ENCODE peak calls at places on chromosomes 6 and 20, in five cellular contexts. One of them, this sample, is unnamed.

GRCh38 chr20:10708342-10709185 is 34.8 kb upstream of the JAG1 start:
- DNase-seq in left cardiac atrium: no peak
- DNase-seq in mucosa of descending colon: no peak
- DNase-seq in stomach: no peak
- DNase-seq in iris pigment epithelial cell: peak
- DNase-seq in this sample: no peak

GRCh38 chr6:25973923-25974555 is 11.4 kb downstream of the TRIM38 start:
- DNase-seq in mucosa of descending colon: no peak
- DNase-seq in left cardiac atrium: no peak
- DNase-seq in stomach: peak
- DNase-seq in iris pigment epithelial cell: no peak
- DNase-seq in this sample: no peak

GRCh38 chr6:36428911-36429310 is 13.7 kb downstream of the PXT1 start:
- DNase-seq in stomach: no peak
- DNase-seq in left cardiac atrium: no peak
- DNase-seq in mucosa of descending colon: no peak
- DNase-seq in iris pigment epithelial cell: no peak
- DNase-seq in this sample: no peak

GRCh38 chr20:1909097-1909496 is 13.9 kb downstream of the SIRPA start:
- DNase-seq in mucosa of descending colon: no peak
- DNase-seq in iris pigment epithelial cell: no peak
- DNase-seq in stomach: no peak
- DNase-seq in left cardiac atrium: no peak
- DNase-seq in this sample: no peak

GRCh38 chr6:92011681-92012245 is 1407.6 kb downstream of the EPHA7 start:
- DNase-seq in left cardiac atrium: no peak
- DNase-seq in stomach: no peak
- DNase-seq in mucosa of descending colon: peak
- DNase-seq in iris pigment epithelial cell: no peak
- DNase-seq in this sample: no peak

GRCh38 chr6:79671605-79672266 is 40.6 kb downstream of the SH3BGRL2 start:
- DNase-seq in left cardiac atrium: peak
- DNase-seq in iris pigment epithelial cell: peak
- DNase-seq in stomach: peak
- DNase-seq in mucosa of descending colon: peak
- DNase-seq in this sample: no peak

GRCh38 chr20:21396045-21396893 is 1.1 kb downstream of the NKX2-4 start:
- DNase-seq in iris pigment epithelial cell: no peak
- DNase-seq in stomach: no peak
- DNase-seq in left cardiac atrium: no peak
- DNase-seq in mucosa of descending colon: peak
- DNase-seq in this sample: no peak

GRCh38 chr6:32151885-32152311 is at the start of gene PRRT1:
- DNase-seq in left cardiac atrium: no peak
- DNase-seq in iris pigment epithelial cell: no peak
- DNase-seq in stomach: no peak
- DNase-seq in mucosa of descending colon: no peak
- DNase-seq in this sample: no peak

GRCh38 chr20:6162239-6162638 is 39.4 kb upstream of the FERMT1 start:
- DNase-seq in mucosa of descending colon: no peak
- DNase-seq in iris pigment epithelial cell: peak
- DNase-seq in left cardiac atrium: peak
- DNase-seq in stomach: no peak
- DNase-seq in this sample: no peak

GRCh38 chr6:21742238-21742660 is 148.7 kb downstream of the SOX4 start:
- DNase-seq in stomach: no peak
- DNase-seq in iris pigment epithelial cell: peak
- DNase-seq in mucosa of descending colon: no peak
- DNase-seq in left cardiac atrium: no peak
- DNase-seq in this sample: no peak

GRCh38 chr20:15475483-15475882 is 1097.8 kb downstream of the KIF16B start:
- DNase-seq in left cardiac atrium: peak
- DNase-seq in mucosa of descending colon: peak
- DNase-seq in iris pigment epithelial cell: no peak
- DNase-seq in stomach: peak
- DNase-seq in this sample: no peak

GRCh38 chr6:81865712-81866111 is 113.2 kb upstream of the TENT5A start:
- DNase-seq in mucosa of descending colon: no peak
- DNase-seq in left cardiac atrium: no peak
- DNase-seq in stomach: no peak
- DNase-seq in iris pigment epithelial cell: peak
- DNase-seq in this sample: no peak

GRCh38 chr20:46699651-46700359 is 9.6 kb upstream of the SLC2A10 start:
- DNase-seq in iris pigment epithelial cell: peak
- DNase-seq in mucosa of descending colon: no peak
- DNase-seq in stomach: no peak
- DNase-seq in left cardiac atrium: no peak
- DNase-seq in this sample: no peak

GRCh38 chr20:49292010-49292409 is 14.2 kb upstream of the ZNFX1 start:
- DNase-seq in mucosa of descending colon: no peak
- DNase-seq in iris pigment epithelial cell: no peak
- DNase-seq in stomach: no peak
- DNase-seq in left cardiac atrium: no peak
- DNase-seq in this sample: no peak

GRCh38 chr6:90214966-90215365 is 81.7 kb downstream of the BACH2 start:
- DNase-seq in iris pigment epithelial cell: no peak
- DNase-seq in mucosa of descending colon: no peak
- DNase-seq in stomach: no peak
- DNase-seq in left cardiac atrium: no peak
- DNase-seq in this sample: no peak

GRCh38 chr6:143934867-143935266 is 70.6 kb downstream of the ZC2HC1B start:
- DNase-seq in iris pigment epithelial cell: no peak
- DNase-seq in left cardiac atrium: no peak
- DNase-seq in stomach: no peak
- DNase-seq in mucosa of descending colon: no peak
- DNase-seq in this sample: no peak

GRCh38 chr6:63923139-63923739 is 287.6 kb downstream of the PHF3 start:
- DNase-seq in iris pigment epithelial cell: peak
- DNase-seq in left cardiac atrium: no peak
- DNase-seq in mucosa of descending colon: no peak
- DNase-seq in stomach: no peak
- DNase-seq in this sample: no peak

GRCh38 chr20:25336561-25337422 is 53.8 kb downstream of the ABHD12 start:
- DNase-seq in iris pigment epithelial cell: peak
- DNase-seq in mucosa of descending colon: no peak
- DNase-seq in left cardiac atrium: no peak
- DNase-seq in stomach: no peak
- DNase-seq in this sample: no peak

GRCh38 chr6:106527979-106528378 is 101.3 kb downstream of the RTN4IP1 start:
- DNase-seq in left cardiac atrium: no peak
- DNase-seq in iris pigment epithelial cell: peak
- DNase-seq in stomach: no peak
- DNase-seq in mucosa of descending colon: no peak
- DNase-seq in this sample: no peak

GRCh38 chr6:148548749-148549140 is 198.1 kb upstream of the UST start:
- DNase-seq in left cardiac atrium: no peak
- DNase-seq in iris pigment epithelial cell: no peak
- DNase-seq in stomach: no peak
- DNase-seq in mucosa of descending colon: no peak
- DNase-seq in this sample: no peak

GRCh38 chr20:57464642-57465211 is 60.2 kb downstream of the CTCFL start:
- DNase-seq in mucosa of descending colon: no peak
- DNase-seq in iris pigment epithelial cell: peak
- DNase-seq in left cardiac atrium: no peak
- DNase-seq in stomach: no peak
- DNase-seq in this sample: no peak

GRCh38 chr20:41411458-41411857 is 44.8 kb upstream of the EMILIN3 start:
- DNase-seq in iris pigment epithelial cell: peak
- DNase-seq in mucosa of descending colon: no peak
- DNase-seq in stomach: no peak
- DNase-seq in left cardiac atrium: no peak
- DNase-seq in this sample: no peak

GRCh38 chr20:62356948-62357667 is 10.0 kb downstream of the LAMA5 start:
- DNase-seq in stomach: no peak
- DNase-seq in left cardiac atrium: peak
- DNase-seq in iris pigment epithelial cell: peak
- DNase-seq in mucosa of descending colon: peak
- DNase-seq in this sample: no peak

GRCh38 chr6:139569561-139569960 is 195.1 kb upstream of the CITED2 start:
- DNase-seq in stomach: no peak
- DNase-seq in left cardiac atrium: no peak
- DNase-seq in iris pigment epithelial cell: peak
- DNase-seq in mucosa of descending colon: no peak
- DNase-seq in this sample: no peak

GRCh38 chr6:29762781-29763214 is 39.6 kb downstream of the HLA-F start:
- DNase-seq in mucosa of descending colon: no peak
- DNase-seq in left cardiac atrium: no peak
- DNase-seq in iris pigment epithelial cell: no peak
- DNase-seq in stomach: no peak
- DNase-seq in this sample: no peak

GRCh38 chr6:45991189-45991588 is 24.5 kb downstream of the CLIC5 start:
- DNase-seq in iris pigment epithelial cell: no peak
- DNase-seq in mucosa of descending colon: no peak
- DNase-seq in stomach: no peak
- DNase-seq in left cardiac atrium: no peak
- DNase-seq in this sample: no peak

GRCh38 chr6:111874030-111874425 is 776 bp upstream of the FYN start:
- DNase-seq in left cardiac atrium: no peak
- DNase-seq in mucosa of descending colon: no peak
- DNase-seq in stomach: no peak
- DNase-seq in iris pigment epithelial cell: peak
- DNase-seq in this sample: peak

GRCh38 chr6:96760153-96760687 is 77.1 kb downstream of the GPR63 start:
- DNase-seq in stomach: no peak
- DNase-seq in mucosa of descending colon: no peak
- DNase-seq in iris pigment epithelial cell: no peak
- DNase-seq in left cardiac atrium: no peak
- DNase-seq in this sample: no peak

GRCh38 chr6:30555428-30556005 is 772 bp downstream of the GNL1 start:
- DNase-seq in iris pigment epithelial cell: peak
- DNase-seq in left cardiac atrium: peak
- DNase-seq in mucosa of descending colon: no peak
- DNase-seq in stomach: peak
- DNase-seq in this sample: peak

GRCh38 chr20:43936371-43936770 is 21.7 kb downstream of the TOX2 start:
- DNase-seq in mucosa of descending colon: no peak
- DNase-seq in left cardiac atrium: no peak
- DNase-seq in iris pigment epithelial cell: no peak
- DNase-seq in stomach: no peak
- DNase-seq in this sample: no peak

GRCh38 chr6:87070750-87071149 is 24.2 kb downstream of the CGA start:
- DNase-seq in left cardiac atrium: no peak
- DNase-seq in iris pigment epithelial cell: no peak
- DNase-seq in mucosa of descending colon: no peak
- DNase-seq in stomach: no peak
- DNase-seq in this sample: no peak

GRCh38 chr6:45431314-45432058 is 53.8 kb upstream of the SUPT3H start:
- DNase-seq in stomach: no peak
- DNase-seq in iris pigment epithelial cell: no peak
- DNase-seq in mucosa of descending colon: no peak
- DNase-seq in left cardiac atrium: no peak
- DNase-seq in this sample: no peak

GRCh38 chr6:141165012-141165411 is 967.7 kb upstream of the GJE1 start:
- DNase-seq in mucosa of descending colon: no peak
- DNase-seq in left cardiac atrium: no peak
- DNase-seq in stomach: no peak
- DNase-seq in iris pigment epithelial cell: no peak
- DNase-seq in this sample: no peak

GRCh38 chr6:43940071-43940392 is 170.0 kb downstream of the VEGFA start:
- DNase-seq in stomach: no peak
- DNase-seq in left cardiac atrium: no peak
- DNase-seq in mucosa of descending colon: no peak
- DNase-seq in iris pigment epithelial cell: no peak
- DNase-seq in this sample: no peak

This sample was measured in effector CD8-positive, alpha-beta T cell.